ENCODE peak calls at places on chromosomes 7 and 10, in ten cellular contexts. K, A, I, W, O, J, D, S, V and X are unnamed samples.

GRCh38 chr10:131233611-131234258 is 77.8 kb downstream of the TCERG1L start:
- DNase-seq in K (no peak), A (no peak), I (no peak), W (no peak), O (no peak), J (no peak), D (no peak), S (no peak), V (no peak), X (no peak)

GRCh38 chr7:5695037-5695708 is 86.3 kb downstream of the RNF216 start:
- DNase-seq in K (no peak), A (peak; percentile 80), I (no peak), W (peak; percentile 55), O (no peak), J (peak; percentile 75), D (no peak), S (peak; percentile 63), V (no peak), X (no peak)

GRCh38 chr10:11367505-11367904 is 243.9 kb downstream of the USP6NL start:
- DNase-seq in K (no peak), A (no peak), I (no peak), W (no peak), O (no peak), J (no peak), D (no peak), S (no peak), V (no peak), X (no peak)

GRCh38 chr10:130801784-130802183 is 509.7 kb downstream of the TCERG1L start:
- DNase-seq in K (no peak), A (no peak), I (no peak), W (no peak), O (no peak), J (no peak), D (no peak), S (no peak), V (no peak), X (no peak)

GRCh38 chr7:139492293-139492692 is 8.8 kb upstream of the KLRG2 start:
- DNase-seq in K (no peak), A (no peak), I (no peak), W (no peak), O (no peak), J (no peak), D (no peak), S (no peak), V (no peak), X (no peak)

GRCh38 chr7:158572000-158572828 is 15.4 kb downstream of the PTPRN2 start:
- DNase-seq in K (peak; percentile 16), A (peak; percentile 78), I (no peak), W (no peak), O (no peak), J (no peak), D (no peak), S (no peak), V (peak; percentile 76), X (no peak)

GRCh38 chr7:159144756-159145543 is at the start of gene VIPR2:
- DNase-seq in K (no peak), A (no peak), I (no peak), W (no peak), O (no peak), J (no peak), D (no peak), S (no peak), V (no peak), X (no peak)

GRCh38 chr7:4239991-4240812 is 441.9 kb upstream of the FOXK1 start:
- DNase-seq in K (no peak), A (no peak), I (no peak), W (no peak), O (no peak), J (no peak), D (no peak), S (no peak), V (no peak), X (no peak)

GRCh38 chr10:634256-634655 is 55.2 kb downstream of the DIP2C start:
- DNase-seq in K (no peak), A (no peak), I (no peak), W (no peak), O (no peak), J (no peak), D (no peak), S (no peak), V (no peak), X (no peak)

GRCh38 chr7:46934198-46934825 is 647.6 kb downstream of the TNS3 start:
- DNase-seq in K (no peak), A (peak; percentile 51), I (no peak), W (no peak), O (no peak), J (peak; percentile 31), D (no peak), S (no peak), V (no peak), X (no peak)

GRCh38 chr7:7761340-7761973 is 43.0 kb upstream of the RPA3 start:
- DNase-seq in K (peak; percentile 24), A (peak; percentile 21), I (peak; percentile 26), W (no peak), O (no peak), J (peak; percentile 85), D (no peak), S (no peak), V (peak; percentile 10), X (peak; percentile 64)

GRCh38 chr10:77463499-77463898 is 174.1 kb downstream of the KCNMA1 start:
- DNase-seq in K (no peak), A (no peak), I (peak; percentile 21), W (no peak), O (peak; percentile 9), J (no peak), D (no peak), S (no peak), V (no peak), X (no peak)

GRCh38 chr7:139992353-139993054 is 70.2 kb downstream of the PARP12 start:
- DNase-seq in K (no peak), A (peak; percentile 43), I (no peak), W (no peak), O (no peak), J (no peak), D (no peak), S (no peak), V (no peak), X (no peak)

GRCh38 chr7:77657427-77658331 is 38.6 kb upstream of the RSBN1L start:
- DNase-seq in K (peak; percentile 39), A (peak; percentile 93), I (peak; percentile 77), W (no peak), O (no peak), J (peak; percentile 68), D (no peak), S (no peak), V (peak; percentile 21), X (peak; percentile 94)

GRCh38 chr7:93601363-93601762 is 26.8 kb upstream of the CALCR start:
- DNase-seq in K (no peak), A (no peak), I (peak; percentile 4), W (no peak), O (no peak), J (no peak), D (no peak), S (no peak), V (peak; percentile 15), X (no peak)

GRCh38 chr7:151225948-151226510 is 976 bp downstream of the ABCF2 start:
- DNase-seq in K (no peak), A (peak; percentile 71), I (no peak), W (no peak), O (no peak), J (no peak), D (no peak), S (no peak), V (no peak), X (peak; percentile 31)

GRCh38 chr10:89665302-89665701 is 20.3 kb upstream of the PANK1 start:
- DNase-seq in K (peak; percentile 51), A (no peak), I (no peak), W (no peak), O (no peak), J (no peak), D (no peak), S (no peak), V (no peak), X (no peak)

GRCh38 chr7:11082552-11083213 is 109.0 kb downstream of the PHF14 start:
- DNase-seq in K (peak; percentile 2), A (no peak), I (no peak), W (no peak), O (no peak), J (peak; percentile 6), D (no peak), S (no peak), V (no peak), X (no peak)

GRCh38 chr10:48880016-48880705 is 59.5 kb downstream of the LRRC18 start:
- DNase-seq in K (no peak), A (no peak), I (peak; percentile 79), W (no peak), O (no peak), J (no peak), D (no peak), S (no peak), V (no peak), X (no peak)

GRCh38 chr10:117274509-117274908 is 33.6 kb downstream of the SLC18A2 start:
- DNase-seq in K (no peak), A (no peak), I (no peak), W (no peak), O (no peak), J (no peak), D (no peak), S (no peak), V (no peak), X (no peak)

GRCh38 chr7:143849785-143850479 is 52.0 kb downstream of the TCAF1 start:
- DNase-seq in K (no peak), A (no peak), I (no peak), W (no peak), O (no peak), J (no peak), D (no peak), S (no peak), V (no peak), X (no peak)

GRCh38 chr7:119545118-119545517 is 727.9 kb upstream of the KCND2 start:
- DNase-seq in K (peak; percentile 6), A (no peak), I (no peak), W (no peak), O (no peak), J (peak; percentile 0), D (no peak), S (no peak), V (no peak), X (no peak)

GRCh38 chr10:104456817-104457657 is 103.4 kb downstream of the CFAP58 start:
- DNase-seq in K (no peak), A (no peak), I (no peak), W (no peak), O (no peak), J (no peak), D (no peak), S (no peak), V (no peak), X (no peak)

GRCh38 chr7:133678137-133678814 is 425.4 kb downstream of the EXOC4 start:
- DNase-seq in K (no peak), A (no peak), I (no peak), W (no peak), O (no peak), J (no peak), D (no peak), S (no peak), V (no peak), X (no peak)

GRCh38 chr7:121525155-121525819 is 129.2 kb upstream of the FAM3C start:
- DNase-seq in K (no peak), A (no peak), I (no peak), W (no peak), O (no peak), J (no peak), D (no peak), S (no peak), V (no peak), X (no peak)

GRCh38 chr7:128425851-128426250 is 16.1 kb upstream of the IMPDH1 start:
- DNase-seq in K (peak; percentile 65), A (peak; percentile 40), I (peak; percentile 48), W (peak; percentile 82), O (no peak), J (peak; percentile 80), D (no peak), S (peak; percentile 64), V (peak; percentile 37), X (peak; percentile 53)

GRCh38 chr10:62244785-62245595 is 23.7 kb downstream of the RTKN2 start:
- DNase-seq in K (peak; percentile 26), A (peak; percentile 66), I (peak; percentile 67), W (peak; percentile 7), O (no peak), J (peak; percentile 91), D (no peak), S (peak; percentile 44), V (peak; percentile 20), X (peak; percentile 53)

GRCh38 chr7:64433590-64433989 is 119.8 kb downstream of the ZNF736 start:
- DNase-seq in K (no peak), A (no peak), I (no peak), W (no peak), O (no peak), J (no peak), D (no peak), S (no peak), V (no peak), X (no peak)